ENCODE peak calls at places on chromosomes 4 and X, in four cellular contexts. I is A549, X is spleen, Z is testis. Y is an unnamed sample.
A peak's percentile ranks its signal among the peaks of the same experiment; 100 is the strongest.

GRCh38 chr4:74549936-74550335 is 105.0 kb downstream of the AREG start:
- DNase-seq in I (no peak), X (no peak), Z (no peak), Y (peak; percentile 39)

GRCh38 chr4:88818650-88819470 is 121.2 kb upstream of the NAP1L5 start:
- DNase-seq in I (peak; percentile 10), X (no peak), Z (peak; percentile 70), Y (peak; percentile 70)

GRCh38 chr4:147853706-147854105 is 121.8 kb downstream of the ARHGAP10 start:
- DNase-seq in I (no peak), X (no peak), Z (no peak), Y (no peak)

GRCh38 chrX:72245461-72246089 is 6.7 kb upstream of the ERCC6L start:
- DNase-seq in I (peak; percentile 74), X (no peak), Z (peak; percentile 66), Y (peak; percentile 67)

GRCh38 chr4:140719022-140719421 is 37.2 kb downstream of the TBC1D9 start:
- DNase-seq in I (no peak), X (no peak), Z (no peak), Y (peak; percentile 77)

GRCh38 chrX:3639236-3639635 is 74.2 kb downstream of the PRKX start:
- DNase-seq in I (no peak), X (no peak), Z (no peak), Y (no peak)

GRCh38 chr4:176781739-176782100 is 11.0 kb downstream of the VEGFC start:
- DNase-seq in I (no peak), X (no peak), Z (no peak), Y (no peak)

GRCh38 chr4:141807073-141807472 is 170.7 kb downstream of the IL15 start:
- DNase-seq in I (no peak), X (no peak), Z (no peak), Y (peak; percentile 17)

GRCh38 chrX:105323951-105324350 is 103.5 kb upstream of the TEX13A start:
- DNase-seq in I (no peak), X (no peak), Z (no peak), Y (peak; percentile 28)

GRCh38 chrX:16992902-16993301 is 46.4 kb downstream of the REPS2 start:
- DNase-seq in I (no peak), X (no peak), Z (no peak), Y (no peak)

GRCh38 chr4:153759407-153760226 is at the start of gene RNF175:
- DNase-seq in I (no peak), X (peak; percentile 75), Z (no peak), Y (no peak)

GRCh38 chr4:102759835-102760644 is 728 bp downstream of the MANBA start:
- DNase-seq in I (peak; percentile 21), X (no peak), Z (peak; percentile 14), Y (peak; percentile 68)

GRCh38 chr4:55032788-55033187 is 92.6 kb downstream of the KDR start:
- DNase-seq in I (no peak), X (no peak), Z (no peak), Y (peak; percentile 44)

GRCh38 chrX:71103110-71103983 is 3.2 kb downstream of the CXorf65 start:
- DNase-seq in I (no peak), X (peak; percentile 85), Z (no peak), Y (no peak)

GRCh38 chr4:102683846-102684581 is 76.8 kb downstream of the MANBA start:
- DNase-seq in I (no peak), X (no peak), Z (no peak), Y (peak; percentile 8)

GRCh38 chr4:139988863-139989765 is 164.9 kb downstream of the MAML3 start:
- DNase-seq in I (peak; percentile 70), X (no peak), Z (no peak), Y (peak; percentile 92)

GRCh38 chr4:57424231-57424897 is 314.2 kb upstream of the IGFBP7 start:
- DNase-seq in I (no peak), X (no peak), Z (no peak), Y (peak; percentile 74)

GRCh38 chr4:172830295-172830764 is 338.3 kb upstream of the GALNT7 start:
- DNase-seq in I (no peak), X (no peak), Z (no peak), Y (peak; percentile 34)

GRCh38 chr4:8861576-8862279 is 9.9 kb downstream of the HMX1 start:
- DNase-seq in I (no peak), X (no peak), Z (no peak), Y (no peak)

GRCh38 chr4:20151436-20151835 is 100.3 kb upstream of the SLIT2 start:
- DNase-seq in I (no peak), X (no peak), Z (no peak), Y (no peak)

GRCh38 chrX:134886201-134886600 is 104.6 kb upstream of the SMIM10 start:
- DNase-seq in I (no peak), X (no peak), Z (no peak), Y (peak; percentile 21)

GRCh38 chr4:173005912-173006633 is 162.5 kb upstream of the GALNT7 start:
- DNase-seq in I (no peak), X (no peak), Z (no peak), Y (no peak)

GRCh38 chr4:181998588-181998987 is 244.6 kb upstream of the TENM3 start:
- DNase-seq in I (no peak), X (no peak), Z (no peak), Y (no peak)
- TF ChIP-seq CTCF in I (no peak), X (no peak), Z (no peak), Y (peak; percentile 8)

GRCh38 chr4:168498259-168498658 is 1.4 kb downstream of the PALLD start:
- DNase-seq in I (no peak), X (no peak), Z (no peak), Y (peak; percentile 14)

GRCh38 chr4:168501407-168501806 is 4.6 kb downstream of the PALLD start:
- DNase-seq in I (no peak), X (no peak), Z (no peak), Y (no peak)

GRCh38 chr4:168499241-168499640 is 2.4 kb downstream of the PALLD start:
- DNase-seq in I (no peak), X (no peak), Z (no peak), Y (no peak)

GRCh38 chr4:168491563-168491962 is 5.3 kb upstream of the PALLD start:
- DNase-seq in I (no peak), X (no peak), Z (no peak), Y (no peak)

GRCh38 chr4:168496834-168497233 is at the start of gene PALLD:
- DNase-seq in I (no peak), X (no peak), Z (no peak), Y (peak; percentile 36)
- H3K4me3 ChIP-seq in I (no peak within 1 kb of the TSS), X (no peak within 1 kb of the TSS), Z (no peak within 1 kb of the TSS), Y (no peak within 1 kb of the TSS)

GRCh38 chr4:136395212-136395722 is 1137.0 kb downstream of the PCDH18 start:
- DNase-seq in I (no peak), X (peak; percentile 66), Z (peak; percentile 32), Y (no peak)

GRCh38 chr4:136400829-136401228 is 1131.5 kb downstream of the PCDH18 start:
- DNase-seq in I (no peak), X (no peak), Z (no peak), Y (no peak)
- TF ChIP-seq CTCF in I (no peak), X (no peak), Z (no peak), Y (no peak)

DNA sequence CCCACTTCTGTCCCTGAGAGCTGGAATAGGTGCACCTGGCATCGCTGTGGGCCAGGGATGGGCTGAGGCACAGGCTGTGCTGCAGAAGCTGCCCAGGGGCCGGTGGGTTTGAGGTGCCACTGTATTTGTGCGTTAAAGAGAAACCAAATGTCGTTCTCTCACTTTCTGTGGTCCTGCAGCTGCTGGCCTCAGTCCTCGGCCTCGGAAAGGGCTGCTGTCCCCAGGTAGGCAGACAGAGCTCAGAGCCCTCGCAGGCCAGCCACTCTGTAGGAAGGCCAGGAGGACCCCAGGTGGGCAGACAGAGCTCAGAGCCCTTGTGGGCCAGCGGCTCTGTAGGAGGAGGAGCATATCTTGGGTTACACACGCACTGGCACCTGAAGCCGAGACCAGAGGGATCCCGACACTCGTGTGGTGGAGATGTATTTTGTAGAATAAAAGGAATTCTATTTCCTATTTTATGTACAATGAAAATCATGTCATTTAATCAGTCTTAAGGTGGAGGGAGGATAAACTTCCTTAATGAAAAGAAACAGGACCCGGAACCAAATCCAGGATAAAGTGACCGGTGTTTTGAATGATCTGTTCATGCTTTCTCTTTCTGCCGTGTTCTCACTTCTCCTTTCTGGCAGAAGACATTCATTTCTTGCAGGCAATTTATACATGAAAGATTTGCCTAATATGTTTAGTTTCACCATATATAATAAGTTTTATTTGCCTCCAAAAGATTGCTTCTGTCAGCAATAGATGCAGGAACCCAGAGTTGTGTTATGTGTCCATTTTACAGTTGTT is 54.4 kb upstream of the HGFAC start:
- DNase-seq in I (no peak), X (peak; percentile 69), Z (no peak), Y (no peak)
- H3K4me3 ChIP-seq in I (no peak overlapping the region), X (peak overlapping the region; percentile 47), Z (no peak overlapping the region), Y (no peak overlapping the region)

GRCh38 chr4:164930647-164931046 is 46.8 kb downstream of the TRIM61 start:
- DNase-seq in I (no peak), X (no peak), Z (no peak), Y (no peak)

GRCh38 chr4:164937576-164938270 is 39.7 kb downstream of the TRIM61 start:
- DNase-seq in I (no peak), X (no peak), Z (peak; percentile 81), Y (peak; percentile 17)

GRCh38 chr4:164933244-164933643 is 44.2 kb downstream of the TRIM61 start:
- DNase-seq in I (no peak), X (no peak), Z (no peak), Y (no peak)

GRCh38 chr4:164931551-164932324 is 45.7 kb downstream of the TRIM61 start:
- DNase-seq in I (no peak), X (no peak), Z (no peak), Y (no peak)

DNA sequence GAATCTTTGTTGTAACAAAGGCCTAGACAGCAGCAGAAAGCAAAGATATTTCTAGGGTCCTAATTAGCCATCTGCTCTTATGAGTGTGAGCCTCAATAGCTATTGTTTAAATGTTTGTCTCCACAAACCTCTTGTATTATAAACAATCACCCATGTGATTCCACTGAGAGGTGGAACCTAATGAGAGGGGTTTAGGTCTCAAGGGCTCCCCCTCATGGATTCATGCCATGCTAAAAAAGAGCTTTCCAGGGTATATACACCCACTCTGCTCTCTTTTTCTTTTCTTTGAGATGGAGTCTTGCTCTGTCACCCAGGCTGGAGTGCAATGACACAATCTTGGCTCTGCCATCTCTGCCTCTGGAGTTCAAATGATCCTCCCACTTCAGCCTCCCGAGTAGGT is 42.1 kb downstream of the TRIM61 start:
- DNase-seq in I (no peak), X (no peak), Z (no peak), Y (no peak)
- TF ChIP-seq CTCF in I (no peak), X (no peak), Z (no peak), Y (no peak)

GRCh38 chrX:10235851-10236250 is 79.1 kb downstream of the CLCN4 start:
- DNase-seq in I (no peak), X (no peak), Z (no peak), Y (peak; percentile 32)
- H3K4me3 ChIP-seq in I (no peak overlapping the region), X (no peak overlapping the region), Z (no peak overlapping the region), Y (no peak overlapping the region)